ENCODE peak calls at places on chromosomes 16 and 17, in five cellular contexts. One of them, this sample, is unnamed.

GRCh38 chr17:21171309-21171922 is 42.5 kb downstream of the TMEM11 start:
- DNase-seq in H9: no peak
- DNase-seq in neuronal stem cell: no peak
- DNase-seq in mesenchymal stem cell: no peak
- DNase-seq in trophoblast cell: no peak
- DNase-seq in this sample: no peak

GRCh38 chr16:84423416-84423837 is 55.1 kb downstream of the ATP2C2 start:
- DNase-seq in H9: no peak
- DNase-seq in neuronal stem cell: no peak
- DNase-seq in mesenchymal stem cell: peak
- DNase-seq in trophoblast cell: no peak
- DNase-seq in this sample: no peak

GRCh38 chr17:40063034-40063765 is 435 bp downstream of the THRA start:
- DNase-seq in H9: peak
- DNase-seq in neuronal stem cell: no peak
- DNase-seq in mesenchymal stem cell: peak
- DNase-seq in trophoblast cell: no peak
- DNase-seq in this sample: peak

GRCh38 chr17:50388728-50389127 is 8.6 kb downstream of the LRRC59 start:
- DNase-seq in H9: no peak
- DNase-seq in neuronal stem cell: no peak
- DNase-seq in mesenchymal stem cell: no peak
- DNase-seq in trophoblast cell: no peak
- DNase-seq in this sample: no peak

GRCh38 chr17:43033947-43034622 is 9.1 kb downstream of the RND2 start:
- DNase-seq in H9: no peak
- DNase-seq in neuronal stem cell: peak
- DNase-seq in mesenchymal stem cell: no peak
- DNase-seq in trophoblast cell: no peak
- DNase-seq in this sample: no peak

GRCh38 chr16:89190150-89190958 is 10.0 kb downstream of the SLC22A31 start:
- DNase-seq in H9: peak
- DNase-seq in neuronal stem cell: no peak
- DNase-seq in mesenchymal stem cell: no peak
- DNase-seq in trophoblast cell: no peak
- DNase-seq in this sample: no peak

GRCh38 chr16:89712476-89712805 is 8.3 kb downstream of the VPS9D1 start:
- DNase-seq in H9: no peak
- DNase-seq in neuronal stem cell: no peak
- DNase-seq in mesenchymal stem cell: peak
- DNase-seq in trophoblast cell: no peak
- DNase-seq in this sample: no peak

GRCh38 chr17:75645501-75645888 is 12.3 kb downstream of the SMIM5 start:
- DNase-seq in H9: peak
- DNase-seq in neuronal stem cell: no peak
- DNase-seq in mesenchymal stem cell: peak
- DNase-seq in trophoblast cell: peak
- DNase-seq in this sample: no peak

GRCh38 chr17:82232876-82233785 is 4.3 kb downstream of the SLC16A3 start:
- DNase-seq in H9: no peak
- DNase-seq in neuronal stem cell: no peak
- DNase-seq in mesenchymal stem cell: no peak
- DNase-seq in trophoblast cell: no peak
- DNase-seq in this sample: no peak

GRCh38 chr16:25066747-25067631 is 44.6 kb upstream of the LCMT1 start:
- DNase-seq in H9: peak
- DNase-seq in neuronal stem cell: peak
- DNase-seq in mesenchymal stem cell: peak
- DNase-seq in trophoblast cell: peak
- DNase-seq in this sample: peak

GRCh38 chr17:27520571-27521185 is 64.4 kb downstream of the KSR1 start:
- DNase-seq in H9: no peak
- DNase-seq in neuronal stem cell: no peak
- DNase-seq in mesenchymal stem cell: no peak
- DNase-seq in trophoblast cell: no peak
- DNase-seq in this sample: no peak

GRCh38 chr17:79536212-79536840 is 74.5 kb downstream of the RBFOX3 start:
- DNase-seq in H9: no peak
- DNase-seq in neuronal stem cell: no peak
- DNase-seq in mesenchymal stem cell: no peak
- DNase-seq in trophoblast cell: no peak
- DNase-seq in this sample: no peak

GRCh38 chr17:50905460-50905803 is 39.3 kb upstream of the TOB1 start:
- DNase-seq in H9: no peak
- DNase-seq in neuronal stem cell: no peak
- DNase-seq in mesenchymal stem cell: no peak
- DNase-seq in trophoblast cell: no peak
- DNase-seq in this sample: no peak

GRCh38 chr17:48591435-48592077 is 1.5 kb upstream of the HOXB3 start:
- DNase-seq in H9: no peak
- DNase-seq in neuronal stem cell: no peak
- DNase-seq in mesenchymal stem cell: no peak
- DNase-seq in trophoblast cell: no peak
- DNase-seq in this sample: no peak

GRCh38 chr17:37438141-37438540 is 31.5 kb downstream of the TADA2A start:
- DNase-seq in H9: no peak
- DNase-seq in neuronal stem cell: no peak
- DNase-seq in mesenchymal stem cell: no peak
- DNase-seq in trophoblast cell: no peak
- DNase-seq in this sample: no peak

GRCh38 chr17:76710863-76711611 is at the start of gene MXRA7:
- DNase-seq in H9: peak
- DNase-seq in neuronal stem cell: peak
- DNase-seq in mesenchymal stem cell: peak
- DNase-seq in trophoblast cell: no peak
- DNase-seq in this sample: peak

GRCh38 chr16:22317625-22318024 is 20.4 kb downstream of the POLR3E start:
- DNase-seq in H9: no peak
- DNase-seq in neuronal stem cell: no peak
- DNase-seq in mesenchymal stem cell: no peak
- DNase-seq in trophoblast cell: no peak
- DNase-seq in this sample: no peak

GRCh38 chr17:38673714-38674012 is 1.1 kb downstream of the EPOP start:
- DNase-seq in H9: no peak
- DNase-seq in neuronal stem cell: no peak
- DNase-seq in mesenchymal stem cell: no peak
- DNase-seq in trophoblast cell: peak
- DNase-seq in this sample: no peak

GRCh38 chr17:57783338-57783742 is 38.2 kb upstream of the CCDC182 start:
- DNase-seq in H9: peak
- DNase-seq in neuronal stem cell: peak
- DNase-seq in mesenchymal stem cell: peak
- DNase-seq in trophoblast cell: peak
- DNase-seq in this sample: peak

GRCh38 chr17:57782642-57783337 is 37.7 kb upstream of the CCDC182 start:
- DNase-seq in H9: peak
- DNase-seq in neuronal stem cell: peak
- DNase-seq in mesenchymal stem cell: no peak
- DNase-seq in trophoblast cell: no peak
- DNase-seq in this sample: no peak

GRCh38 chr17:57784226-57784895 is 39.3 kb upstream of the CCDC182 start:
- DNase-seq in H9: peak
- DNase-seq in neuronal stem cell: no peak
- DNase-seq in mesenchymal stem cell: no peak
- DNase-seq in trophoblast cell: no peak
- DNase-seq in this sample: no peak

GRCh38 chr17:57782051-57782490 is 37.0 kb upstream of the CCDC182 start:
- DNase-seq in H9: no peak
- DNase-seq in neuronal stem cell: no peak
- DNase-seq in mesenchymal stem cell: no peak
- DNase-seq in trophoblast cell: no peak
- DNase-seq in this sample: no peak

GRCh38 chr17:57785032-57785431 is 39.9 kb upstream of the CCDC182 start:
- DNase-seq in H9: peak
- DNase-seq in neuronal stem cell: no peak
- DNase-seq in mesenchymal stem cell: peak
- DNase-seq in trophoblast cell: no peak
- DNase-seq in this sample: no peak
- H2BK12ac ChIP-seq in H9: no peak
- H2BK12ac ChIP-seq in neuronal stem cell: no peak
- H2BK12ac ChIP-seq in mesenchymal stem cell: no peak
- H2BK12ac ChIP-seq in trophoblast cell: peak
- H2BK12ac ChIP-seq in this sample: no peak

DNA sequence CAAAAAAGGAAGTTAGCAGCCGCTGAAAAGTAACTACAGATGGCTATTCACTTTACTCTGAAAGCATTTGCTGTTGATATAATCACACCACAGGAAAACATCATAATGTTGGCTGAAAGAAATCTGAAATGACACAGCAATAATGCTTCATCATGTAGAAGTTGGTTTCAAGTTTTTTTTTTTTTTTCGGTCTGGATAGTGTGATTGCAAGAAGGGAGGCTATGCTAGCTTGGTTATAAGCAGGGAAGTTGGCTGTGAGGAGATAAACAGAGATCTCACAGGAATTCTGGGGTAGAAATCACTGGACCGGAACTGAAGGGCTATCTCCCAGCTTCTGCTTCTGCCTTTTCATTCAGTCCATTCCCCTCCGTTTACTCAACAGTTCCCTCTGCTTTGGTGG is 57.9 kb downstream of the MYO1D start:
- DNase-seq in H9: no peak
- DNase-seq in neuronal stem cell: no peak
- DNase-seq in mesenchymal stem cell: no peak
- DNase-seq in trophoblast cell: no peak
- DNase-seq in this sample: no peak
- H2BK12ac ChIP-seq in H9: no peak
- H2BK12ac ChIP-seq in neuronal stem cell: no peak
- H2BK12ac ChIP-seq in mesenchymal stem cell: no peak
- H2BK12ac ChIP-seq in trophoblast cell: no peak
- H2BK12ac ChIP-seq in this sample: no peak

GRCh38 chr17:17114592-17115225 is 72.5 kb downstream of the MPRIP start:
- DNase-seq in H9: no peak
- DNase-seq in neuronal stem cell: no peak
- DNase-seq in mesenchymal stem cell: no peak
- DNase-seq in trophoblast cell: no peak
- DNase-seq in this sample: no peak

GRCh38 chr17:17117923-17118322 is 75.7 kb downstream of the MPRIP start:
- DNase-seq in H9: no peak
- DNase-seq in neuronal stem cell: no peak
- DNase-seq in mesenchymal stem cell: no peak
- DNase-seq in trophoblast cell: no peak
- DNase-seq in this sample: no peak

GRCh38 chr17:17118399-17118798 is 76.1 kb downstream of the MPRIP start:
- DNase-seq in H9: no peak
- DNase-seq in neuronal stem cell: no peak
- DNase-seq in mesenchymal stem cell: no peak
- DNase-seq in trophoblast cell: no peak
- DNase-seq in this sample: no peak

GRCh38 chr17:17115620-17116019 is 73.4 kb downstream of the MPRIP start:
- DNase-seq in H9: no peak
- DNase-seq in neuronal stem cell: no peak
- DNase-seq in mesenchymal stem cell: no peak
- DNase-seq in trophoblast cell: no peak
- DNase-seq in this sample: no peak

GRCh38 chr17:17116406-17116805 is 74.1 kb downstream of the MPRIP start:
- DNase-seq in H9: no peak
- DNase-seq in neuronal stem cell: no peak
- DNase-seq in mesenchymal stem cell: no peak
- DNase-seq in trophoblast cell: no peak
- DNase-seq in this sample: no peak
- H2BK12ac ChIP-seq in H9: no peak
- H2BK12ac ChIP-seq in neuronal stem cell: no peak
- H2BK12ac ChIP-seq in mesenchymal stem cell: no peak
- H2BK12ac ChIP-seq in trophoblast cell: no peak
- H2BK12ac ChIP-seq in this sample: no peak

GRCh38 chr16:86573215-86573614 is 5.1 kb upstream of the FOXL1 start:
- DNase-seq in H9: peak
- DNase-seq in neuronal stem cell: no peak
- DNase-seq in mesenchymal stem cell: no peak
- DNase-seq in trophoblast cell: no peak
- DNase-seq in this sample: peak

GRCh38 chr16:86572616-86573015 is 5.7 kb upstream of the FOXL1 start:
- DNase-seq in H9: no peak
- DNase-seq in neuronal stem cell: no peak
- DNase-seq in mesenchymal stem cell: no peak
- DNase-seq in trophoblast cell: no peak
- DNase-seq in this sample: no peak

GRCh38 chr16:86570542-86571196 is 4.0 kb downstream of the FOXC2 start:
- DNase-seq in H9: peak
- DNase-seq in neuronal stem cell: no peak
- DNase-seq in mesenchymal stem cell: no peak
- DNase-seq in trophoblast cell: no peak
- DNase-seq in this sample: no peak

GRCh38 chr16:86571197-86571915 is 4.7 kb downstream of the FOXC2 start:
- DNase-seq in H9: no peak
- DNase-seq in neuronal stem cell: no peak
- DNase-seq in mesenchymal stem cell: no peak
- DNase-seq in trophoblast cell: no peak
- DNase-seq in this sample: no peak

GRCh38 chr16:86572041-86572521 is 5.5 kb downstream of the FOXC2 start:
- DNase-seq in H9: peak
- DNase-seq in neuronal stem cell: no peak
- DNase-seq in mesenchymal stem cell: no peak
- DNase-seq in trophoblast cell: no peak
- DNase-seq in this sample: no peak
- H2BK12ac ChIP-seq in H9: no peak
- H2BK12ac ChIP-seq in neuronal stem cell: no peak
- H2BK12ac ChIP-seq in mesenchymal stem cell: no peak
- H2BK12ac ChIP-seq in trophoblast cell: no peak
- H2BK12ac ChIP-seq in this sample: peak

GRCh38 chr16:306911-307370 is 24.0 kb downstream of the PDIA2 start:
- DNase-seq in H9: no peak
- DNase-seq in neuronal stem cell: no peak
- DNase-seq in mesenchymal stem cell: no peak
- DNase-seq in trophoblast cell: no peak
- DNase-seq in this sample: no peak
- H2BK12ac ChIP-seq in H9: no peak
- H2BK12ac ChIP-seq in neuronal stem cell: no peak
- H2BK12ac ChIP-seq in mesenchymal stem cell: no peak
- H2BK12ac ChIP-seq in trophoblast cell: no peak
- H2BK12ac ChIP-seq in this sample: no peak

GRCh38 chr16:73059779-73060178 is 11.9 kb upstream of the ZFHX3 start:
- DNase-seq in H9: no peak
- DNase-seq in neuronal stem cell: no peak
- DNase-seq in mesenchymal stem cell: no peak
- DNase-seq in trophoblast cell: no peak
- DNase-seq in this sample: no peak
- H2BK12ac ChIP-seq in H9: no peak
- H2BK12ac ChIP-seq in neuronal stem cell: no peak
- H2BK12ac ChIP-seq in mesenchymal stem cell: no peak
- H2BK12ac ChIP-seq in trophoblast cell: no peak
- H2BK12ac ChIP-seq in this sample: no peak

DNA sequence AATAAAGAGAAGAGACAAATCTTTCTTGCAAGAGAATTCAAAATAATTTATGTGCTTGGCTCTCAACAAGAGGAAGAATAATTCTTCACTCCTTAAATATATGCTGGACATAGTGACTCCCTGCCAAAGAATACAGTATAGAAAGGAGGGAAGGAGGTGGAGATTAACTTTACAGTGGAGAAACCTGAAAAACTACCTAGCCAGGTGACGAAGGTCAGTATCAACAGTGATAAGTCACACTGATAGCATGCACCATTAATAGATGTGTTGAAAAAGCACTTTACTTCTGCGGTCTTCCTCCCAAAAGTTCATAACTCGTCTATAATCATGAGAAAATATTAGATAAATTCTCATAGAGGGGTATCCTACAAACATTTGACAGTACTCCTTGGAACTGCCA is 21.4 kb downstream of the CBLN1 start:
- DNase-seq in H9: no peak
- DNase-seq in neuronal stem cell: no peak
- DNase-seq in mesenchymal stem cell: no peak
- DNase-seq in trophoblast cell: no peak
- DNase-seq in this sample: no peak
- H2BK12ac ChIP-seq in H9: no peak
- H2BK12ac ChIP-seq in neuronal stem cell: no peak
- H2BK12ac ChIP-seq in mesenchymal stem cell: no peak
- H2BK12ac ChIP-seq in trophoblast cell: no peak
- H2BK12ac ChIP-seq in this sample: no peak

This sample was measured in H1.